ENCODE peak calls at places on chromosomes 13 and 19, in five cellular contexts. U, V, S, Q and P are unnamed samples.
A peak's percentile ranks its signal among the peaks of the same experiment; 100 is the strongest.

GRCh38 chr19:35247526-35248309 is 1.1 kb upstream of the LSR start:
- DNase-seq in Q (peak; percentile 78), U (peak; percentile 94), V (peak; percentile 96), S (peak; percentile 66), P (peak; percentile 29)

GRCh38 chr19:44476559-44477408 is 23.5 kb downstream of the ZNF180 start:
- DNase-seq in U (no peak), Q (no peak), V (no peak), S (no peak), P (no peak)

GRCh38 chr19:39684283-39684682 is 20.0 kb upstream of the LGALS14 start:
- DNase-seq in V (no peak), U (no peak), Q (no peak), S (no peak), P (no peak)

GRCh38 chr19:18474366-18474887 is 36.5 kb upstream of the ISYNA1 start:
- DNase-seq in S (no peak), Q (no peak), U (no peak), V (no peak), P (no peak)

GRCh38 chr19:16590876-16591802 is 18.9 kb upstream of the SLC35E1 start:
- DNase-seq in V (no peak), Q (no peak), S (no peak), U (no peak), P (no peak)

GRCh38 chr13:98540476-98540875 is 36.4 kb downstream of the STK24 start:
- DNase-seq in V (no peak), S (peak; percentile 35), U (no peak), Q (no peak), P (no peak)

GRCh38 chr19:50332264-50333038 is 3.3 kb upstream of the KCNC3 start:
- DNase-seq in U (no peak), S (no peak), Q (no peak), V (no peak), P (no peak)

GRCh38 chr13:41648314-41648935 is 191.1 kb downstream of the RGCC start:
- DNase-seq in Q (peak; percentile 20), S (no peak), U (no peak), V (peak; percentile 6), P (peak; percentile 84)

GRCh38 chr19:16569609-16570320 is 2.5 kb downstream of the SLC35E1 start:
- DNase-seq in Q (no peak), S (no peak), V (peak; percentile 31), U (no peak), P (no peak)

GRCh38 chr13:112438515-112438914 is 62.4 kb downstream of the SPACA7 start:
- DNase-seq in V (no peak), Q (no peak), U (no peak), S (no peak), P (no peak)

GRCh38 chr19:6551607-6552450 is 21.0 kb downstream of the TNFSF9 start:
- DNase-seq in V (peak; percentile 15), U (peak; percentile 51), S (no peak), Q (peak; percentile 64), P (peak; percentile 82)

GRCh38 chr19:7257148-7258041 is 36.8 kb downstream of the INSR start:
- DNase-seq in V (peak; percentile 86), Q (no peak), S (no peak), U (no peak), P (no peak)

GRCh38 chr19:45505996-45506245 is 1.4 kb upstream of the VASP start:
- DNase-seq in U (no peak), V (no peak), Q (no peak), S (no peak), P (no peak)

GRCh38 chr13:98429977-98430785 is 146.7 kb downstream of the STK24 start:
- DNase-seq in V (no peak), U (no peak), S (no peak), Q (no peak), P (no peak)

GRCh38 chr13:86838411-86839120 is 832.6 kb upstream of the SLITRK5 start:
- DNase-seq in U (no peak), S (no peak), V (no peak), Q (no peak), P (no peak)

GRCh38 chr13:105074756-105075155 is 1460.7 kb downstream of the EFNB2 start:
- DNase-seq in U (no peak), S (no peak), V (no peak), Q (no peak), P (no peak)

GRCh38 chr13:112928958-112929777 is 39.8 kb upstream of the MCF2L start:
- DNase-seq in V (peak; percentile 91), S (no peak), U (peak; percentile 80), Q (no peak), P (no peak)

GRCh38 chr19:1252818-1253513 is 4.6 kb downstream of the MIDN start:
- DNase-seq in U (peak; percentile 92), S (peak; percentile 98), V (peak; percentile 89), Q (no peak), P (no peak)

GRCh38 chr13:69109891-69110525 is 997.6 kb upstream of the ATXN8OS start:
- DNase-seq in V (no peak), S (no peak), Q (no peak), U (no peak), P (no peak)

GRCh38 chr19:10848208-10848843 is at the start of gene C19orf38:
- DNase-seq in Q (no peak), S (no peak), U (no peak), V (no peak), P (no peak)
- H3K4me1 ChIP-seq in Q (no peaks in the 10 kb centered on the region), S (no peaks in the 10 kb centered on the region), U (no peaks in the 10 kb centered on the region), V (no peaks in the 10 kb centered on the region), P (no peaks in the 10 kb centered on the region)

DNA sequence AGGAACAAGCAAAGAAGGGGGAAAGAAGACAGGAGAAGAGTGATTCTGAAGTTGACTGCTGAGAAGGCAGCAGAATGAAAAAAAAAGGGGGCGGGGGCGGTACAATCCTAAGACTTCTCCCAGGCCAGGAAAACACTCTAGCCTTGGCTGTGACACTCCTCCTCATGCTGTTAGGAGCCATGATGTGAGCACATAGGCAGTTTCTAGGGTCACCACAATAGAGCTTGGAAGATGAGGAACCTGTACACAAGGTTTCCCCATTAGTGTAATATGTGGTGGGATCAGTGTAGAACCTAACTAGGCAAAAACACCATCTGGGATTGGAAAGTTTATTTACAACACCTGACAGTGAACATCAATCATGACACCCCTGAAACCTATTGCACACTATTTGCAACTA is 86.9 kb downstream of the FOXO1 start:
- DNase-seq in Q (no peak), V (no peak), S (no peak), U (no peak), P (no peak)
- H3K4me3 ChIP-seq in Q (no peak overlapping the region), V (no peak overlapping the region), S (no peak overlapping the region), U (no peak overlapping the region), P (no peak overlapping the region)

DNA sequence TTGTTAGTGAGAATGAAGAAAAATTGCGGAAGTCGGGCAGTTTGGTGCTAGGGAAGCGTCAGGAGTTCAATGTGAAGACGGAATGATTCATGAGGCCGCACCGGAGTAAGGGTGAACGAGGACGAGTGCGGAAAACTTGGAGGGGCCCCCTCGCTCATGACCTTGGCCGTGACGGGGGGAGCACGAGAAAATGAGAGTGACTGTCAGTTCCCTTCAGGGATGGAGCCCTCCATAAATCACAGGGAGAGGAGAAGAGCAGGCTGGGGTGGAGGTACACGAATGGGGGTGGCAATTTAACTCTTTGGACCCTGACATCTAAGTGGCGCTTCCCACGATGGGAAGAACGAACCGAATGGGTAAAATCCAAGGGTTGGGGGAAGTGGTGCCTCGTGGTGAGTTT is 486.4 kb downstream of the TSHZ3 start:
- DNase-seq in Q (no peak), S (peak; percentile 28), V (no peak), U (no peak), P (peak; percentile 27)
- H3K4me1 ChIP-seq in Q (no peaks in the 10 kb centered on the region), S (no peaks in the 10 kb centered on the region), V (no peaks in the 10 kb centered on the region), U (no peaks in the 10 kb centered on the region), P (no peaks in the 10 kb centered on the region)

DNA sequence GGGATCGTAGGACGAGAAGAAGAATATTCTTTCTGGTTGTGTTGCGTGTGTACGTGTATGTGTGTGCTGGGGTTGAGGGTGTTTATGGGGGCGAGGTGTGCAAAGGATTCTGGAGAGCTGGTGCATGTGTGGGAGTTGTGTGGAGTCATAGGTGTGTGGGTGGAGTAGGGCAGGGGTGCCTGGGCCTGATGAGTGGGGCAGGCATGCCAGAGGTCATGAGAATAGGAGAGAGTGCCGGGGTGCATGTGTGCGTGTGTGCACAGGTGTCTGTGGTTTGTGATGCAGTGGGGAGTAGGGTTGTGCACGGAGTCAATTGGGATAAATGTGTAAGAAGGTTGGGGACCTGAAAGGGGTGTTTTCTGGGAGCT is 649 bp downstream of the TMEM91 start:
- DNase-seq in S (no peak), Q (no peak), U (no peak), V (no peak), P (no peak)
- H3K4me3 ChIP-seq in S (peak overlapping the region; percentile 78), Q (peak overlapping the region; percentile 44), U (peak overlapping the region; percentile 50), V (no peak overlapping the region), P (no peak overlapping the region)

DNA sequence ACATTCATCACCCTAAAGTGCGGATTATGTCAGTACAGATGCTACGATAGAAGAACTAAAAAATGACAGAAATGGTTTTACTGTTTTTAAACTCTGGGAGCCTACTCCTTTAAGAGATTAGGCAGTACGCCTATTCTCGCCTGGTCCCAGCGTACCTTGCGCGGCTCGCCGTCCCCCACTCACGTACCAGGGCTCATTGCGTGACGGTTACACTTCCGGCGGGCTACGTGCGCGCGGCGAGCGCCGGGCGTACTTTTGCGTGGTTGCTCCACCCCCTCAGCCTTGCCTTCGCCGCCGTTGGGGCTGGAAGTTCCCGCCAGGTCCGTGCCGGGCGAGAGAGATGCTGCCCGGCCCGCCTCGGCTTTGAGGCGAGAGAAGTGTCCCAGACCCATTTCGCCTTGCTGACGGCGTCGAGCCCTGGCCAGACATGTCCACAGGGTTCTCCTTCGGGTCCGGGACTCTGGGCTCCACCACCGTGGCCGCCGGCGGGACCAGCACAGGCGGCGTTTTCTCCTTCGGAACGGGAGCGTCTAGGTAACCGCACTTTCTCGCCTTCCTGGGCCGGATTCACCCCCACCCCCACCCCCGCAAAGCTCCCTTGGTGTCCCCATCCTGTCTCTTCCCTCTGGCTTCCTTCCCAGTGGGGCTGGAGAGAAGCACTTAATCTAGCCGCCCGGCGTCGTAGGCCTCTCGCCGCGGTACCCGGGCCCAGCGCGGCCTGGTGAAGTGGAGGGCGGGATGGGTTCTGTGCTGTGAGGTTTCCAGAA is at the start of gene NUP58:
- DNase-seq in V (peak; percentile 95), Q (peak; percentile 48), U (peak; percentile 95), S (peak; percentile 96), P (peak; percentile 90)
- H3K4me1 ChIP-seq in V (peaks cover 2% of the 10 kb centered on the region), Q (peaks cover 12% of the 10 kb centered on the region), U (peaks cover 3% of the 10 kb centered on the region), S (no peaks in the 10 kb centered on the region), P (peaks cover 11% of the 10 kb centered on the region)

GRCh38 chr13:75802161-75802560 is 166.0 kb downstream of the LMO7 start:
- DNase-seq in S (no peak), V (no peak), Q (no peak), U (no peak), P (no peak)

GRCh38 chr13:75803175-75803611 is 167.1 kb downstream of the LMO7 start:
- DNase-seq in Q (no peak), S (no peak), V (peak; percentile 44), U (no peak), P (no peak)

GRCh38 chr13:75803982-75804381 is 167.9 kb downstream of the LMO7 start:
- DNase-seq in Q (no peak), V (no peak), S (no peak), U (no peak), P (no peak)

GRCh38 chr13:75801388-75801787 is 165.3 kb downstream of the LMO7 start:
- DNase-seq in V (no peak), U (no peak), S (no peak), Q (no peak), P (no peak)

GRCh38 chr13:75806101-75806500 is 170.0 kb downstream of the LMO7 start:
- DNase-seq in S (no peak), V (no peak), U (no peak), Q (no peak), P (no peak)
- H3K4me3 ChIP-seq in S (no peak overlapping the region), V (no peak overlapping the region), U (no peak overlapping the region), Q (no peak overlapping the region), P (no peak overlapping the region)